ENCODE peak calls at places on chromosomes 6 and 20, in seven cellular contexts. One of them, this sample, is unnamed.

GRCh38 chr6:133833905-133834304 is 55.0 kb upstream of the TCF21 start:
- DNase-seq in activated CD8-positive, alpha-beta memory T cell treated with anti-CD3 and anti-CD28 coated beads for 4 hours: no peak
- DNase-seq in activated CD4-positive, alpha-beta T cell treated with anti-CD3 and anti-CD28 coated beads, Interleukin-2, amount 50 U/mL, for 1 hour: no peak
- DNase-seq in HS-5: no peak
- DNase-seq in cardiac muscle cell: peak; percentile 51
- DNase-seq in left cardiac atrium: no peak
- DNase-seq in stimulated activated CD8-positive, alpha-beta memory T cell treated with anti-CD3 and anti-CD28 coated beads, Interleukin-15, amount 100 ng/mL, for 24 hours: no peak
- DNase-seq in this sample: no peak

GRCh38 chr20:48102821-48103635 is 317.7 kb upstream of the SULF2 start:
- DNase-seq in activated CD8-positive, alpha-beta memory T cell treated with anti-CD3 and anti-CD28 coated beads for 4 hours: no peak
- DNase-seq in cardiac muscle cell: no peak
- DNase-seq in activated CD4-positive, alpha-beta T cell treated with anti-CD3 and anti-CD28 coated beads, Interleukin-2, amount 50 U/mL, for 1 hour: no peak
- DNase-seq in left cardiac atrium: no peak
- DNase-seq in HS-5: no peak
- DNase-seq in stimulated activated CD8-positive, alpha-beta memory T cell treated with anti-CD3 and anti-CD28 coated beads, Interleukin-15, amount 100 ng/mL, for 24 hours: no peak
- DNase-seq in this sample: no peak

GRCh38 chr20:61558726-61559125 is 306.7 kb downstream of the CDH4 start:
- DNase-seq in left cardiac atrium: no peak
- DNase-seq in activated CD4-positive, alpha-beta T cell treated with anti-CD3 and anti-CD28 coated beads, Interleukin-2, amount 50 U/mL, for 1 hour: no peak
- DNase-seq in HS-5: no peak
- DNase-seq in cardiac muscle cell: no peak
- DNase-seq in stimulated activated CD8-positive, alpha-beta memory T cell treated with anti-CD3 and anti-CD28 coated beads, Interleukin-15, amount 100 ng/mL, for 24 hours: no peak
- DNase-seq in activated CD8-positive, alpha-beta memory T cell treated with anti-CD3 and anti-CD28 coated beads for 4 hours: no peak
- DNase-seq in this sample: no peak

GRCh38 chr6:137283940-137284910 is 65.0 kb upstream of the IFNGR1 start:
- DNase-seq in left cardiac atrium: no peak
- DNase-seq in activated CD4-positive, alpha-beta T cell treated with anti-CD3 and anti-CD28 coated beads, Interleukin-2, amount 50 U/mL, for 1 hour: no peak
- DNase-seq in HS-5: no peak
- DNase-seq in cardiac muscle cell: no peak
- DNase-seq in stimulated activated CD8-positive, alpha-beta memory T cell treated with anti-CD3 and anti-CD28 coated beads, Interleukin-15, amount 100 ng/mL, for 24 hours: no peak
- DNase-seq in activated CD8-positive, alpha-beta memory T cell treated with anti-CD3 and anti-CD28 coated beads for 4 hours: no peak
- DNase-seq in this sample: no peak

GRCh38 chr6:43807228-43808061 is 37.4 kb downstream of the VEGFA start:
- DNase-seq in activated CD8-positive, alpha-beta memory T cell treated with anti-CD3 and anti-CD28 coated beads for 4 hours: no peak
- DNase-seq in stimulated activated CD8-positive, alpha-beta memory T cell treated with anti-CD3 and anti-CD28 coated beads, Interleukin-15, amount 100 ng/mL, for 24 hours: no peak
- DNase-seq in left cardiac atrium: no peak
- DNase-seq in cardiac muscle cell: no peak
- DNase-seq in HS-5: no peak
- DNase-seq in activated CD4-positive, alpha-beta T cell treated with anti-CD3 and anti-CD28 coated beads, Interleukin-2, amount 50 U/mL, for 1 hour: no peak
- DNase-seq in this sample: no peak

GRCh38 chr6:44851176-44851575 is 463.7 kb downstream of the CDC5L start:
- DNase-seq in cardiac muscle cell: no peak
- DNase-seq in left cardiac atrium: no peak
- DNase-seq in HS-5: no peak
- DNase-seq in activated CD8-positive, alpha-beta memory T cell treated with anti-CD3 and anti-CD28 coated beads for 4 hours: no peak
- DNase-seq in stimulated activated CD8-positive, alpha-beta memory T cell treated with anti-CD3 and anti-CD28 coated beads, Interleukin-15, amount 100 ng/mL, for 24 hours: no peak
- DNase-seq in activated CD4-positive, alpha-beta T cell treated with anti-CD3 and anti-CD28 coated beads, Interleukin-2, amount 50 U/mL, for 1 hour: no peak
- DNase-seq in this sample: no peak

GRCh38 chr20:19625416-19625815 is 132.6 kb upstream of the RIN2 start:
- DNase-seq in stimulated activated CD8-positive, alpha-beta memory T cell treated with anti-CD3 and anti-CD28 coated beads, Interleukin-15, amount 100 ng/mL, for 24 hours: no peak
- DNase-seq in cardiac muscle cell: no peak
- DNase-seq in activated CD8-positive, alpha-beta memory T cell treated with anti-CD3 and anti-CD28 coated beads for 4 hours: no peak
- DNase-seq in left cardiac atrium: no peak
- DNase-seq in HS-5: no peak
- DNase-seq in activated CD4-positive, alpha-beta T cell treated with anti-CD3 and anti-CD28 coated beads, Interleukin-2, amount 50 U/mL, for 1 hour: no peak
- DNase-seq in this sample: no peak

GRCh38 chr6:15066433-15067337 is 179.2 kb upstream of the JARID2 start:
- DNase-seq in left cardiac atrium: peak; percentile 54
- DNase-seq in stimulated activated CD8-positive, alpha-beta memory T cell treated with anti-CD3 and anti-CD28 coated beads, Interleukin-15, amount 100 ng/mL, for 24 hours: no peak
- DNase-seq in cardiac muscle cell: no peak
- DNase-seq in activated CD4-positive, alpha-beta T cell treated with anti-CD3 and anti-CD28 coated beads, Interleukin-2, amount 50 U/mL, for 1 hour: no peak
- DNase-seq in activated CD8-positive, alpha-beta memory T cell treated with anti-CD3 and anti-CD28 coated beads for 4 hours: no peak
- DNase-seq in HS-5: no peak
- DNase-seq in this sample: no peak

GRCh38 chr6:79610301-79611009 is 20.7 kb upstream of the SH3BGRL2 start:
- DNase-seq in left cardiac atrium: no peak
- DNase-seq in activated CD8-positive, alpha-beta memory T cell treated with anti-CD3 and anti-CD28 coated beads for 4 hours: no peak
- DNase-seq in stimulated activated CD8-positive, alpha-beta memory T cell treated with anti-CD3 and anti-CD28 coated beads, Interleukin-15, amount 100 ng/mL, for 24 hours: no peak
- DNase-seq in HS-5: no peak
- DNase-seq in cardiac muscle cell: no peak
- DNase-seq in activated CD4-positive, alpha-beta T cell treated with anti-CD3 and anti-CD28 coated beads, Interleukin-2, amount 50 U/mL, for 1 hour: no peak
- DNase-seq in this sample: no peak

This sample was measured in RKO.